ENCODE peak calls at places on chromosomes 6 and 20, in six cellular contexts. M is IMR-90; W is fibroblast of lung; U is CD8-positive, alpha-beta T cell; E is kidney; F is adrenal gland. B is an unnamed sample. For H3K9me3, the result is how much of the 10 kb centered on the place peaks cover.

GRCh38 chr6:129749749-129750120 is 39.8 kb upstream of the ARHGAP18 start:
- DNase-seq in F (no peak), W (peak), M (peak), U (no peak), E (no peak), B (no peak)

GRCh38 chr6:83430606-83431544 is at the start of gene ME1:
- DNase-seq in U (peak), E (peak), M (peak), F (peak), W (peak), B (no peak)

GRCh38 chr20:5845686-5846651 is 95.8 kb downstream of the SHLD1 start:
- DNase-seq in F (no peak), E (no peak), M (peak), U (no peak), W (peak), B (no peak)

GRCh38 chr20:58751956-58752355 is 59.4 kb downstream of the NPEPL1 start:
- DNase-seq in F (no peak), W (no peak), M (no peak), E (no peak), U (no peak), B (no peak)

GRCh38 chr6:33632603-33633039 is 11.5 kb downstream of the ITPR3 start:
- DNase-seq in U (peak), M (no peak), W (peak), F (no peak), E (no peak), B (peak)

GRCh38 chr20:57223648-57224489 is 42.6 kb downstream of the BMP7 start:
- DNase-seq in M (no peak), E (peak), F (peak), W (no peak), U (no peak), B (no peak)

GRCh38 chr6:32254761-32255211 is 30.9 kb upstream of the NOTCH4 start:
- DNase-seq in M (no peak), W (no peak), F (no peak), U (no peak), E (peak), B (no peak)

GRCh38 chr6:78513856-78514255 is 353.5 kb upstream of the IRAK1BP1 start:
- DNase-seq in E (no peak), M (no peak), F (no peak), W (no peak), U (no peak), B (no peak)

GRCh38 chr6:19369770-19370169 is 467.4 kb upstream of the ID4 start:
- DNase-seq in E (no peak), W (peak), U (no peak), M (no peak), F (no peak), B (no peak)

GRCh38 chr6:43143235-43144124 is 27.6 kb upstream of the SRF start:
- DNase-seq in M (peak), W (peak), F (peak), U (peak), E (peak), B (peak)

GRCh38 chr20:6940052-6940451 is 172.6 kb downstream of the BMP2 start:
- DNase-seq in E (no peak), W (no peak), U (no peak), M (no peak), F (no peak), B (no peak)

GRCh38 chr6:37168809-37169457 is 1.0 kb upstream of the PIM1 start:
- DNase-seq in U (no peak), W (no peak), F (no peak), E (no peak), M (no peak), B (peak)

GRCh38 chr6:123352279-123352678 is 284.5 kb downstream of the TRDN start:
- DNase-seq in F (no peak), M (no peak), U (no peak), W (no peak), E (no peak), B (no peak)

GRCh38 chr20:36102809-36103596 is 51.5 kb upstream of the EPB41L1 start:
- DNase-seq in U (no peak), M (no peak), E (no peak), W (no peak), F (no peak), B (no peak)

GRCh38 chr6:132190097-132190814 is 211.0 kb downstream of the MOXD1 start:
- DNase-seq in W (peak), M (peak), F (no peak), E (no peak), U (no peak), B (no peak)

GRCh38 chr6:165766026-165766425 is 103.0 kb upstream of the PDE10A start:
- DNase-seq in U (no peak), M (no peak), W (no peak), F (no peak), E (no peak), B (no peak)

GRCh38 chr6:144546807-144547206 is 261.7 kb downstream of the UTRN start:
- DNase-seq in F (no peak), E (no peak), W (no peak), U (no peak), M (no peak), B (no peak)

GRCh38 chr6:20212392-20213111 is at the start of gene MBOAT1:
- DNase-seq in U (peak), W (peak), M (peak), F (peak), E (peak), B (peak)

GRCh38 chr6:97437087-97437486 is 154.1 kb upstream of the MMS22L start:
- DNase-seq in U (no peak), E (no peak), W (peak), M (peak), F (no peak), B (no peak)

GRCh38 chr20:58043866-58044140 is 184.7 kb downstream of the ANKRD60 start:
- DNase-seq in M (no peak), F (no peak), U (no peak), W (no peak), E (no peak), B (no peak)

GRCh38 chr6:156934054-156934424 is 156.9 kb downstream of the ARID1B start:
- DNase-seq in W (no peak), E (no peak), U (no peak), M (no peak), F (no peak), B (no peak)

GRCh38 chr6:26215200-26216014 is 128.2 kb downstream of the HFE start:
- DNase-seq in W (peak), U (no peak), E (no peak), M (peak), F (peak), B (no peak)

GRCh38 chr6:136784271-136784664 is 8.0 kb downstream of the MAP3K5 start:
- DNase-seq in F (no peak), U (no peak), W (no peak), M (no peak), E (no peak), B (no peak)

GRCh38 chr6:131362070-131362469 is 211.0 kb upstream of the ARG1 start:
- DNase-seq in M (no peak), F (no peak), U (no peak), W (peak), E (no peak), B (no peak)

GRCh38 chr6:3561745-3562144 is 104.9 kb upstream of the SLC22A23 start:
- DNase-seq in W (no peak), E (no peak), U (no peak), M (peak), F (no peak), B (no peak)
- TF ChIP-seq CTCF in W (peak), E (no peak), U (no peak), M (peak), F (no peak), B (no peak)

GRCh38 chr6:27448456-27448855 is 24.4 kb downstream of the ZNF184 start:
- DNase-seq in U (no peak), E (no peak), M (no peak), W (no peak), F (no peak), B (no peak)

GRCh38 chr6:27452496-27452897 is 20.4 kb downstream of the ZNF184 start:
- DNase-seq in E (no peak), M (peak), W (peak), U (no peak), F (no peak), B (no peak)

DNA sequence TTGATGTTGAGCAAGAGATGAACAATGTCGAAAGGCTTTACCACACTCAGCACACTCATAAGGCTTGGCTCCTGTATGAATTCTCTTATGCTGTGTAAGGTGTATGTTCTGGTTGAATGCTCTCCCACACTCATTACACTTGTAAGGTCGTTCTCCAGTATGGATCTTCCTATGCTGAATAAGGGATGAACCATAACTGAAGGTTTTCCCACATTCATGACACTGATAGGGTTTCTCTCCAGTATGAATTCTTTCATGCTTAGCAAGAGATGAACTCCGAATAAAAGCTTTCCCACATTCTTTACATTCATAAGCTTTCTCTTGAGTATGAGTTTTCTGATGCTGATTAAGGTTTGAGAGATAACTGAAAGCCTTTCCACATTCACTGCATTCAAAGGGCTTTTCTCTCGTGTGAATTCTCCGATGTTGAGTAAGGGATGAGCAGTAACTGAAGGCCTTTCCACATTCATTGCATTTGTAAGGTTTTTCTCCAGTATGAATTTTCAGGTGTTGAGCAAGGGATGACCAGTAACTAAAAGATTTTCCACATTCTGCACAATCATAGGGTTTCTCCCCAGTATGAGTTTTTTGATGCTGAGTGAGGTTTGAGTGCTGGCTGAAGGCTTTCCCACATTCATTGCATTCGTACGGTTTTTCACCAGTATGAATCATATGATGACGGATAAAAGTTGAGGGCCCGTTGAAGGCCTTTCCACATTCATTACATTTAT is 21.1 kb downstream of the ZNF184 start:
- DNase-seq in W (no peak), E (no peak), M (no peak), U (no peak), F (no peak), B (no peak)
- H3K9me3 ChIP-seq in W (under half), E (half or more), M (half or more), U (half or more), F (under half), B (half or more)

GRCh38 chr6:47479156-47479541 is 1.6 kb downstream of the CD2AP start:
- DNase-seq in M (peak), U (no peak), W (no peak), E (no peak), F (no peak), B (no peak)
- H3K27ac ChIP-seq in M (peak), U (no peak), W (peak), E (peak), F (no peak), B (no peak)

DNA sequence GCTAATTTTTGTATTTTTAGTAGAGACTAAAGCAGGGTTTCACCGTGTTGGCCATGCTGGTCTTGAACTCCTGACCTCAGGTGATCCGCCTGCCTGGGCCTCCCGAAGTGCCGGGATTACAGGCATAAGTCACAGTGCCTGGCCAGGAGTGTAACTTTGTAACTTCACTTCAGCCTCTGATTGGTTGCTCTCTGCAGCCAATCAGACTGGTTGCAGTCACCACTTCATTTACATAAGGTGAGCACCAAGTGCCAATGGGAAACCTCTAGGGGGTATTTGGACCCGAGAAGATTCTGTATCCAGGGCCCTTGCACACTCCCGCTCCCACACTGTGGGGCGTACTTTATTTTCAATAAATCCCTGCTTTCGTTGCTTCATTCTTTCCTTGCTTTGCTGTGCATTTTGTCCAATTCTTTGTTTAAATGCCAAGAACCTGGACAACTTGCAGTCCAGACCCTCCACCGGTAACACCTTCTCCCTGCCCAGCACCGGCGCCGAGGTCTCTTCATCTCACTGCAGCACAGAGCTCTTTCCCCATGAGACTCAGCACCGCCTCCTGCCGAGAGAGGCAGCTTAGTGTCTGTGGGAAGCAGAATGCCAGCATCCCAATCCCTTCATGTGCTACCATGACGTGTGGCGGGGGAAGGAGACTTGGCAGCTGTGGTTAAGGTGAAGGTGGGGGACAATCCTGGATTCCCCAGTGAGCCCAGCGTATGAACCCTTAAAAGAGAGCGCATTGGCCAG is 14.0 kb upstream of the MRGBP start:
- DNase-seq in M (no peak), W (no peak), U (no peak), F (no peak), E (no peak), B (no peak)
- TF ChIP-seq CTCF in M (peak), W (no peak), U (no peak), F (no peak), E (no peak), B (no peak)

DNA sequence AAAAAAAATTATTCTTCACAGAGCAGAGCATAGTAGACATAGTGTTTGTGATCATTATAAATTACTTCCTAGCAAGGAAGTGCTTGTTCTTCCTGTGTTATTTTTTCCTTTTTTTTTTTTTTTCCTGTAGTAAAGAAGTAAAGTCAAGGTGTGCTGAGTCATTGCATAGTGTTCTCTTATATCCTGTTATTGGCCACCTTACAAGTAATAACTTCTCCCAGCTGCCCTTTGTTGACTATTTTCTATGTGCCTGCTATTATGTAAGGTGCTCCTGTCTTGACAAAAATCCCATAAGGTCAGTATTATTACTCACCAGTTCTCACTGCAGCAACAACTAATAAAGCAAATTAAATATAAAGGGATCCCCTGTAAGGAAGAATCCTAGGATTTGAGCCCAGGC is 195.3 kb downstream of the GJA1 start:
- DNase-seq in M (no peak), W (no peak), U (no peak), F (no peak), E (no peak), B (no peak)
- H3K9me3 ChIP-seq in M (under half), W (under half), U (under half), F (under half), E (under half), B (under half)

GRCh38 chr20:46741924-46742692 is 32.7 kb downstream of the SLC2A10 start:
- DNase-seq in E (no peak), U (no peak), M (no peak), F (no peak), W (no peak), B (no peak)

GRCh38 chr20:46735436-46735835 is 26.0 kb downstream of the SLC2A10 start:
- DNase-seq in W (no peak), U (no peak), M (peak), E (no peak), F (no peak), B (no peak)

GRCh38 chr20:46743088-46743487 is 33.6 kb downstream of the SLC2A10 start:
- DNase-seq in M (no peak), W (no peak), U (no peak), F (no peak), E (no peak), B (no peak)

GRCh38 chr20:46739441-46740213 is 30.2 kb downstream of the SLC2A10 start:
- DNase-seq in U (no peak), F (no peak), W (peak), M (peak), E (no peak), B (no peak)

DNA sequence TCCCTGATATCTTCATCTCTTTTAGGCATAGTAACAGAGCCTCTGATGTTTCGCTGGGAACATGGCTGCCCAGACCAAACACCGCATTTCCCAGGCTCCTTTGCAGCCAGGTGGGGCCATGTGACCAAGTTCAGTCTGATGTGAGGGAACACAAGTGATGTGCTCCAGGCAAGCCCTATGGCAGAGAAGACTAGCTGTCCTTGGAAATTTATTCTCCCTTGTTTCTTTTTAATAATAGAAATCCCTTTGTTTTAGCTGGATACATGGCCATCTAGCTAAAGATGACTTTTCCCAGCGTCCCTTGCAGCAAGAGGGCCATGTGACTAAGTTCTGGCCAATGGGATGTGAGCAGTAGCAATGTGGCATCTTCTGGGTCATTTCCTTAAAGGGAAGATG is 30.8 kb downstream of the SLC2A10 start:
- DNase-seq in W (no peak), E (no peak), F (no peak), M (no peak), U (no peak), B (no peak)
- H3K27ac ChIP-seq in W (no peak), E (no peak), F (no peak), M (no peak), U (no peak), B (no peak)

GRCh38 chr6:157943249-157943963 is 38.3 kb upstream of the SYNJ2 start:
- DNase-seq in U (no peak), M (no peak), W (no peak), E (no peak), F (no peak), B (no peak)

GRCh38 chr6:157944983-157945931 is 36.4 kb upstream of the SYNJ2 start:
- DNase-seq in M (peak), W (peak), F (no peak), E (no peak), U (no peak), B (no peak)

GRCh38 chr6:157946053-157946617 is 35.5 kb upstream of the SYNJ2 start:
- DNase-seq in M (no peak), U (no peak), F (no peak), W (no peak), E (no peak), B (no peak)

GRCh38 chr6:157943964-157944283 is 37.7 kb upstream of the SYNJ2 start:
- DNase-seq in W (no peak), M (no peak), E (no peak), U (no peak), F (no peak), B (no peak)

DNA sequence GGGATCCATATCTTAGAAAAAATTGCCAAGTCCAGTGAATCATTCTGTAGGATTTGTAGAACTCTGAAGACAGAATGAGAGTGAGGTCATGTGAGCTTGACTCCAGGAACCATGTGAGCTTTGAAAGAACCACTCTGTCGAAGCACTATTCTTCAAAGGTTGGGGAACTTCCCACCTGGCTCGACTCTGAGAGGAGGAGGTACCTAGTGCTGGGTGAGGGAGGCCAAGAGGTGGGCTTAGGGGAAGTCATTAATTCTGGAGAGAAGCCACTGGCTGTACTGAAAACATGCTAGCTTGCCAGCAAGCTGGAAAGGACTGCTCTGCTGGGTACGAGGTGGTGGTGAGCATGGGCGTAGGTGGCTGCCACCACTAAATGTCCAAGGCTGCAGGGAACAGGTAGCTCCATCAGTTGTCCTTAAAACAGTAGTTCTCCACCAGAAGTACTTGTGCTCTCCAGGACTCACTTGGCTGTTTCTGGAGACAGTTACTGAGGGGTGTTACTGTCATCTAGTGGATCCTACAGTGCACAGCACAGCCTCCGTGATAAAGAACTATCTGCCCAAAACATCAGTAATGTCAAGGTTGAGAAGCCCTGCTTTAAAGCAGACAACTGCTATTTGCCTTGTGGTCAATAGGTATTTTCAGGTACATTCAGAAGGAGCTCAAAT is 34.7 kb upstream of the SYNJ2 start:
- DNase-seq in F (no peak), W (no peak), U (no peak), M (peak), E (no peak), B (no peak)
- TF ChIP-seq CTCF in F (peak), W (peak), U (peak), M (peak), E (peak), B (peak)

GRCh38 chr6:167569041-167569805 is 244.3 kb downstream of the TTLL2 start:
- DNase-seq in W (no peak), M (no peak), F (no peak), E (no peak), U (no peak), B (no peak)

GRCh38 chr6:167565884-167566491 is 241.1 kb downstream of the TTLL2 start:
- DNase-seq in M (no peak), W (no peak), U (no peak), E (peak), F (peak), B (no peak)

GRCh38 chr6:167568407-167569024 is 243.6 kb downstream of the TTLL2 start:
- DNase-seq in W (no peak), E (no peak), F (no peak), U (no peak), M (no peak), B (no peak)

GRCh38 chr6:167566711-167567141 is 241.8 kb downstream of the TTLL2 start:
- DNase-seq in E (no peak), U (no peak), F (no peak), M (no peak), W (no peak), B (no peak)

GRCh38 chr6:167567142-167568033 is 242.5 kb downstream of the TTLL2 start:
- DNase-seq in F (peak), E (peak), U (no peak), M (no peak), W (no peak), B (no peak)
- H3K9me3 ChIP-seq in F (under half), E (under half), U (under half), M (half or more), W (under half), B (under half)

B was measured in CD4-positive, alpha-beta T cell.